ENCODE peak calls at places on chromosome 15, in ten cellular contexts. One of them, this sample, is unnamed.

GRCh38 chr15:66707310-66708160 is 5.5 kb downstream of the SMAD6 start:
- DNase-seq in effector memory CD4-positive, alpha-beta T cell: no peak
- DNase-seq in T follicular helper cell: no peak
- DNase-seq in ACHN: peak; percentile 72
- DNase-seq in mucosa of gallbladder: peak; percentile 48
- DNase-seq in left ventricle myocardium inferior: peak; percentile 43
- DNase-seq in stimulated activated CD4-positive, alpha-beta T cell treated with anti-CD3 and anti-CD28 coated beads, Interleukin-2, amount 100 ng/mL, for 24 hours: no peak
- DNase-seq in BJ: no peak
- DNase-seq in RWPE1: no peak
- DNase-seq in A549: peak; percentile 63
- DNase-seq in this sample: no peak

GRCh38 chr15:97009036-97009555 is 678.6 kb downstream of the NR2F2 start:
- DNase-seq in left ventricle myocardium inferior: no peak
- DNase-seq in ACHN: no peak
- DNase-seq in A549: no peak
- DNase-seq in T follicular helper cell: no peak
- DNase-seq in RWPE1: no peak
- DNase-seq in BJ: no peak
- DNase-seq in mucosa of gallbladder: no peak
- DNase-seq in effector memory CD4-positive, alpha-beta T cell: no peak
- DNase-seq in stimulated activated CD4-positive, alpha-beta T cell treated with anti-CD3 and anti-CD28 coated beads, Interleukin-2, amount 100 ng/mL, for 24 hours: no peak
- DNase-seq in this sample: no peak

GRCh38 chr15:39786444-39787056 is 3.9 kb upstream of the FSIP1 start:
- DNase-seq in stimulated activated CD4-positive, alpha-beta T cell treated with anti-CD3 and anti-CD28 coated beads, Interleukin-2, amount 100 ng/mL, for 24 hours: no peak
- DNase-seq in left ventricle myocardium inferior: no peak
- DNase-seq in ACHN: peak; percentile 66
- DNase-seq in effector memory CD4-positive, alpha-beta T cell: no peak
- DNase-seq in A549: peak; percentile 21
- DNase-seq in T follicular helper cell: no peak
- DNase-seq in RWPE1: peak; percentile 57
- DNase-seq in mucosa of gallbladder: no peak
- DNase-seq in BJ: no peak
- DNase-seq in this sample: no peak

GRCh38 chr15:66115568-66116206 is 137.9 kb downstream of the MEGF11 start:
- DNase-seq in RWPE1: no peak
- DNase-seq in ACHN: no peak
- DNase-seq in T follicular helper cell: peak; percentile 25
- DNase-seq in effector memory CD4-positive, alpha-beta T cell: peak; percentile 45
- DNase-seq in A549: no peak
- DNase-seq in mucosa of gallbladder: no peak
- DNase-seq in BJ: no peak
- DNase-seq in stimulated activated CD4-positive, alpha-beta T cell treated with anti-CD3 and anti-CD28 coated beads, Interleukin-2, amount 100 ng/mL, for 24 hours: no peak
- DNase-seq in left ventricle myocardium inferior: no peak
- DNase-seq in this sample: no peak

GRCh38 chr15:98567951-98568350 is 80.4 kb upstream of the IGF1R start:
- DNase-seq in stimulated activated CD4-positive, alpha-beta T cell treated with anti-CD3 and anti-CD28 coated beads, Interleukin-2, amount 100 ng/mL, for 24 hours: no peak
- DNase-seq in RWPE1: no peak
- DNase-seq in T follicular helper cell: no peak
- DNase-seq in A549: no peak
- DNase-seq in ACHN: peak; percentile 38
- DNase-seq in BJ: no peak
- DNase-seq in mucosa of gallbladder: no peak
- DNase-seq in effector memory CD4-positive, alpha-beta T cell: no peak
- DNase-seq in left ventricle myocardium inferior: no peak
- DNase-seq in this sample: no peak

GRCh38 chr15:65303687-65304392 is 637 bp upstream of the RNU5B-1 start:
- DNase-seq in A549: no peak
- DNase-seq in RWPE1: peak; percentile 52
- DNase-seq in stimulated activated CD4-positive, alpha-beta T cell treated with anti-CD3 and anti-CD28 coated beads, Interleukin-2, amount 100 ng/mL, for 24 hours: peak; percentile 77
- DNase-seq in BJ: no peak
- DNase-seq in mucosa of gallbladder: peak; percentile 58
- DNase-seq in ACHN: peak; percentile 47
- DNase-seq in left ventricle myocardium inferior: peak; percentile 66
- DNase-seq in T follicular helper cell: no peak
- DNase-seq in effector memory CD4-positive, alpha-beta T cell: peak; percentile 60
- DNase-seq in this sample: peak; percentile 31

GRCh38 chr15:31332020-31332680 is 5.5 kb downstream of the KLF13 start:
- DNase-seq in T follicular helper cell: no peak
- DNase-seq in effector memory CD4-positive, alpha-beta T cell: no peak
- DNase-seq in RWPE1: no peak
- DNase-seq in A549: no peak
- DNase-seq in BJ: no peak
- DNase-seq in left ventricle myocardium inferior: no peak
- DNase-seq in stimulated activated CD4-positive, alpha-beta T cell treated with anti-CD3 and anti-CD28 coated beads, Interleukin-2, amount 100 ng/mL, for 24 hours: no peak
- DNase-seq in ACHN: no peak
- DNase-seq in mucosa of gallbladder: no peak
- DNase-seq in this sample: no peak

GRCh38 chr15:67836955-67837354 is 2.9 kb downstream of the RNU6-1 start:
- DNase-seq in stimulated activated CD4-positive, alpha-beta T cell treated with anti-CD3 and anti-CD28 coated beads, Interleukin-2, amount 100 ng/mL, for 24 hours: no peak
- DNase-seq in left ventricle myocardium inferior: no peak
- DNase-seq in A549: no peak
- DNase-seq in ACHN: no peak
- DNase-seq in RWPE1: no peak
- DNase-seq in effector memory CD4-positive, alpha-beta T cell: no peak
- DNase-seq in BJ: no peak
- DNase-seq in T follicular helper cell: no peak
- DNase-seq in mucosa of gallbladder: no peak
- DNase-seq in this sample: no peak

GRCh38 chr15:77819271-77819806 is 186.6 kb upstream of the LINGO1 start:
- DNase-seq in effector memory CD4-positive, alpha-beta T cell: no peak
- DNase-seq in A549: peak; percentile 35
- DNase-seq in ACHN: no peak
- DNase-seq in left ventricle myocardium inferior: no peak
- DNase-seq in RWPE1: no peak
- DNase-seq in stimulated activated CD4-positive, alpha-beta T cell treated with anti-CD3 and anti-CD28 coated beads, Interleukin-2, amount 100 ng/mL, for 24 hours: no peak
- DNase-seq in T follicular helper cell: no peak
- DNase-seq in mucosa of gallbladder: no peak
- DNase-seq in BJ: no peak
- DNase-seq in this sample: no peak

GRCh38 chr15:74531144-74531811 is 9.7 kb upstream of the ARID3B start:
- DNase-seq in effector memory CD4-positive, alpha-beta T cell: no peak
- DNase-seq in left ventricle myocardium inferior: no peak
- DNase-seq in RWPE1: no peak
- DNase-seq in BJ: peak; percentile 53
- DNase-seq in stimulated activated CD4-positive, alpha-beta T cell treated with anti-CD3 and anti-CD28 coated beads, Interleukin-2, amount 100 ng/mL, for 24 hours: no peak
- DNase-seq in A549: no peak
- DNase-seq in T follicular helper cell: no peak
- DNase-seq in ACHN: peak; percentile 80
- DNase-seq in mucosa of gallbladder: no peak
- DNase-seq in this sample: no peak

GRCh38 chr15:68729789-68730201 is 90.9 kb downstream of the ANP32A start:
- DNase-seq in A549: no peak
- DNase-seq in ACHN: peak; percentile 62
- DNase-seq in stimulated activated CD4-positive, alpha-beta T cell treated with anti-CD3 and anti-CD28 coated beads, Interleukin-2, amount 100 ng/mL, for 24 hours: no peak
- DNase-seq in BJ: no peak
- DNase-seq in RWPE1: no peak
- DNase-seq in effector memory CD4-positive, alpha-beta T cell: no peak
- DNase-seq in mucosa of gallbladder: peak; percentile 39
- DNase-seq in left ventricle myocardium inferior: peak; percentile 46
- DNase-seq in T follicular helper cell: no peak
- DNase-seq in this sample: no peak

GRCh38 chr15:29014493-29014892 is 128.7 kb downstream of the APBA2 start:
- DNase-seq in left ventricle myocardium inferior: no peak
- DNase-seq in RWPE1: no peak
- DNase-seq in T follicular helper cell: no peak
- DNase-seq in ACHN: no peak
- DNase-seq in effector memory CD4-positive, alpha-beta T cell: no peak
- DNase-seq in stimulated activated CD4-positive, alpha-beta T cell treated with anti-CD3 and anti-CD28 coated beads, Interleukin-2, amount 100 ng/mL, for 24 hours: no peak
- DNase-seq in BJ: no peak
- DNase-seq in mucosa of gallbladder: no peak
- DNase-seq in A549: no peak
- DNase-seq in this sample: no peak

GRCh38 chr15:72919936-72920455 is 132.3 kb upstream of the NEO1 start:
- DNase-seq in effector memory CD4-positive, alpha-beta T cell: no peak
- DNase-seq in ACHN: no peak
- DNase-seq in left ventricle myocardium inferior: no peak
- DNase-seq in T follicular helper cell: no peak
- DNase-seq in BJ: no peak
- DNase-seq in A549: no peak
- DNase-seq in RWPE1: no peak
- DNase-seq in mucosa of gallbladder: no peak
- DNase-seq in stimulated activated CD4-positive, alpha-beta T cell treated with anti-CD3 and anti-CD28 coated beads, Interleukin-2, amount 100 ng/mL, for 24 hours: no peak
- DNase-seq in this sample: no peak

This sample was measured in activated CD4-positive, alpha-beta T cell treated with anti-CD3 and anti-CD28 coated beads for 48 hours.